ENCODE peak calls at places on chromosome 19, in seven cellular contexts. U, K, Q, N, Z, M and T are unnamed samples.

GRCh38 chr19:17772172-17772571 is 20.9 kb downstream of the FCHO1 start:
- DNase-seq in Z (no peak), N (no peak), M (peak), K (no peak), Q (no peak), U (no peak), T (no peak)

GRCh38 chr19:31516756-31517155 is 167.5 kb upstream of the TSHZ3 start:
- DNase-seq in K (no peak), Z (no peak), U (no peak), Q (no peak), N (no peak), M (no peak), T (no peak)

GRCh38 chr19:10701955-10702307 is 692 bp downstream of the QTRT1 start:
- DNase-seq in M (no peak), Q (no peak), K (no peak), Z (peak), U (no peak), N (no peak), T (no peak)

GRCh38 chr19:40219721-40220276 is 1.6 kb upstream of the TTC9B start:
- DNase-seq in M (peak), K (no peak), Z (no peak), Q (no peak), N (no peak), U (no peak), T (no peak)

GRCh38 chr19:14039181-14039580 is 7.6 kb downstream of the IL27RA start:
- DNase-seq in M (no peak), N (no peak), Z (no peak), K (no peak), Q (no peak), U (no peak), T (no peak)

GRCh38 chr19:50378863-50379236 is 2.6 kb downstream of the NR1H2 start:
- DNase-seq in K (no peak), N (no peak), M (no peak), Z (no peak), U (no peak), Q (no peak), T (no peak)

GRCh38 chr19:31096930-31097329 is 252.3 kb downstream of the TSHZ3 start:
- DNase-seq in K (no peak), M (no peak), Q (no peak), N (no peak), U (no peak), Z (no peak), T (no peak)

GRCh38 chr19:45464861-45465427 is 2.9 kb upstream of the FOSB start:
- DNase-seq in N (no peak), M (no peak), U (no peak), Q (no peak), K (no peak), Z (no peak), T (no peak)

GRCh38 chr19:6452223-6452614 is 7.4 kb downstream of the SLC25A23 start:
- DNase-seq in N (no peak), Z (no peak), K (no peak), U (no peak), M (no peak), Q (no peak), T (no peak)